ENCODE peak calls at places on chromosomes 12 and 14, in nine cellular contexts. One of them, this sample, is unnamed.

GRCh38 chr12:110217996-110218674 is 62.9 kb upstream of the ATP2A2 start:
- DNase-seq in DMS 273 treated with DMSO at 0.1 percent for 48 hours: no peak
- DNase-seq in endothelial cell: no peak
- DNase-seq in hypothalamus: no peak
- DNase-seq in CD4-positive, alpha-beta T cell: no peak
- DNase-seq in SW480: no peak
- DNase-seq in CMK: no peak
- DNase-seq in Calu3: no peak
- DNase-seq in mesenchymal stem cell: peak; percentile 36
- DNase-seq in this sample: no peak

GRCh38 chr12:115916910-115917668 is 360.4 kb downstream of the MED13L start:
- DNase-seq in mesenchymal stem cell: no peak
- DNase-seq in Calu3: peak; percentile 91
- DNase-seq in DMS 273 treated with DMSO at 0.1 percent for 48 hours: no peak
- DNase-seq in CD4-positive, alpha-beta T cell: peak; percentile 73
- DNase-seq in SW480: peak; percentile 47
- DNase-seq in CMK: no peak
- DNase-seq in endothelial cell: peak; percentile 73
- DNase-seq in hypothalamus: peak; percentile 1
- DNase-seq in this sample: peak; percentile 83

GRCh38 chr12:108380382-108380781 is 41.3 kb upstream of the CMKLR1 start:
- DNase-seq in CMK: no peak
- DNase-seq in hypothalamus: no peak
- DNase-seq in DMS 273 treated with DMSO at 0.1 percent for 48 hours: no peak
- DNase-seq in Calu3: no peak
- DNase-seq in SW480: no peak
- DNase-seq in mesenchymal stem cell: no peak
- DNase-seq in CD4-positive, alpha-beta T cell: no peak
- DNase-seq in endothelial cell: no peak
- DNase-seq in this sample: no peak

GRCh38 chr14:55077691-55078151 is 26.3 kb downstream of the MAPK1IP1L start:
- DNase-seq in CD4-positive, alpha-beta T cell: no peak
- DNase-seq in mesenchymal stem cell: no peak
- DNase-seq in Calu3: peak; percentile 83
- DNase-seq in SW480: peak; percentile 91
- DNase-seq in hypothalamus: no peak
- DNase-seq in endothelial cell: no peak
- DNase-seq in CMK: no peak
- DNase-seq in DMS 273 treated with DMSO at 0.1 percent for 48 hours: no peak
- DNase-seq in this sample: no peak

GRCh38 chr14:68628605-68629310 is 164.1 kb downstream of the ZFP36L1 start:
- DNase-seq in mesenchymal stem cell: no peak
- DNase-seq in SW480: peak; percentile 66
- DNase-seq in CD4-positive, alpha-beta T cell: peak; percentile 8
- DNase-seq in CMK: no peak
- DNase-seq in endothelial cell: no peak
- DNase-seq in DMS 273 treated with DMSO at 0.1 percent for 48 hours: no peak
- DNase-seq in Calu3: peak; percentile 57
- DNase-seq in hypothalamus: no peak
- DNase-seq in this sample: peak; percentile 59

GRCh38 chr12:97380440-97380839 is 82.2 kb upstream of the RMST start:
- DNase-seq in Calu3: no peak
- DNase-seq in CMK: no peak
- DNase-seq in mesenchymal stem cell: no peak
- DNase-seq in endothelial cell: no peak
- DNase-seq in hypothalamus: no peak
- DNase-seq in DMS 273 treated with DMSO at 0.1 percent for 48 hours: no peak
- DNase-seq in CD4-positive, alpha-beta T cell: no peak
- DNase-seq in SW480: peak; percentile 70
- DNase-seq in this sample: no peak

GRCh38 chr12:25189656-25190055 is 5.3 kb downstream of the DNAI7 start:
- DNase-seq in SW480: no peak
- DNase-seq in CMK: no peak
- DNase-seq in Calu3: no peak
- DNase-seq in hypothalamus: no peak
- DNase-seq in CD4-positive, alpha-beta T cell: no peak
- DNase-seq in DMS 273 treated with DMSO at 0.1 percent for 48 hours: no peak
- DNase-seq in mesenchymal stem cell: no peak
- DNase-seq in endothelial cell: no peak
- DNase-seq in this sample: no peak

GRCh38 chr14:78152246-78153068 is 17.7 kb upstream of the NRXN3 start:
- DNase-seq in mesenchymal stem cell: no peak
- DNase-seq in DMS 273 treated with DMSO at 0.1 percent for 48 hours: no peak
- DNase-seq in endothelial cell: no peak
- DNase-seq in CD4-positive, alpha-beta T cell: no peak
- DNase-seq in hypothalamus: no peak
- DNase-seq in CMK: peak; percentile 39
- DNase-seq in SW480: no peak
- DNase-seq in Calu3: no peak
- DNase-seq in this sample: no peak

GRCh38 chr14:65631040-65631439 is 218.5 kb downstream of the FUT8 start:
- DNase-seq in mesenchymal stem cell: no peak
- DNase-seq in DMS 273 treated with DMSO at 0.1 percent for 48 hours: no peak
- DNase-seq in CD4-positive, alpha-beta T cell: no peak
- DNase-seq in Calu3: no peak
- DNase-seq in endothelial cell: no peak
- DNase-seq in hypothalamus: no peak
- DNase-seq in CMK: no peak
- DNase-seq in SW480: no peak
- DNase-seq in this sample: no peak

GRCh38 chr12:21456291-21456780 is 18.9 kb downstream of the PYROXD1 start:
- DNase-seq in Calu3: no peak
- DNase-seq in endothelial cell: no peak
- DNase-seq in DMS 273 treated with DMSO at 0.1 percent for 48 hours: no peak
- DNase-seq in hypothalamus: no peak
- DNase-seq in CMK: no peak
- DNase-seq in SW480: no peak
- DNase-seq in CD4-positive, alpha-beta T cell: peak; percentile 17
- DNase-seq in mesenchymal stem cell: no peak
- DNase-seq in this sample: no peak

GRCh38 chr12:89280833-89281533 is 71.3 kb downstream of the DUSP6 start:
- DNase-seq in CMK: no peak
- DNase-seq in endothelial cell: no peak
- DNase-seq in hypothalamus: no peak
- DNase-seq in mesenchymal stem cell: peak; percentile 37
- DNase-seq in Calu3: no peak
- DNase-seq in SW480: no peak
- DNase-seq in DMS 273 treated with DMSO at 0.1 percent for 48 hours: no peak
- DNase-seq in CD4-positive, alpha-beta T cell: peak; percentile 1
- DNase-seq in this sample: no peak

GRCh38 chr14:101116065-101116464 is 212.5 kb upstream of the RTL1 start:
- DNase-seq in endothelial cell: no peak
- DNase-seq in hypothalamus: no peak
- DNase-seq in mesenchymal stem cell: no peak
- DNase-seq in CMK: no peak
- DNase-seq in SW480: no peak
- DNase-seq in Calu3: no peak
- DNase-seq in CD4-positive, alpha-beta T cell: no peak
- DNase-seq in DMS 273 treated with DMSO at 0.1 percent for 48 hours: no peak
- DNase-seq in this sample: no peak

GRCh38 chr14:98961191-98961590 is 310.8 kb downstream of the BCL11B start:
- DNase-seq in mesenchymal stem cell: no peak
- DNase-seq in CD4-positive, alpha-beta T cell: no peak
- DNase-seq in endothelial cell: no peak
- DNase-seq in SW480: no peak
- DNase-seq in hypothalamus: no peak
- DNase-seq in DMS 273 treated with DMSO at 0.1 percent for 48 hours: no peak
- DNase-seq in Calu3: no peak
- DNase-seq in CMK: no peak
- DNase-seq in this sample: no peak

This sample was measured in suprapubic skin.